ENCODE peak calls at places on chromosome 7, in eight cellular contexts. G is breast epithelium, C is heart left ventricle, M is body of pancreas, U is HCT116, R is H1, S is ovary, I is Peyer's patch. B is an unnamed sample. For H3K27me3, the result is how much of the 10 kb centered on the place peaks cover.

GRCh38 chr7:87113077-87113476 is 39.2 kb upstream of the DMTF1 start:
- DNase-seq in C (no peak), I (no peak), R (no peak), M (no peak), U (no peak), G (no peak), S (no peak), B (no peak)

GRCh38 chr7:142785841-142786250 is 15.1 kb downstream of the PRSS2 start:
- DNase-seq in M (no peak), C (no peak), S (no peak), G (no peak), U (no peak), R (no peak), I (peak), B (no peak)

GRCh38 chr7:20238754-20239324 is 21.7 kb upstream of the MACC1 start:
- DNase-seq in R (no peak), M (no peak), S (no peak), I (peak), U (no peak), C (no peak), G (peak), B (no peak)

GRCh38 chr7:15757041-15757995 is 70.8 kb upstream of the MEOX2 start:
- DNase-seq in C (no peak), G (no peak), M (no peak), R (no peak), I (no peak), U (no peak), S (no peak), B (no peak)

GRCh38 chr7:29332027-29332806 is 137.6 kb downstream of the CHN2 start:
- DNase-seq in S (no peak), C (no peak), M (no peak), R (no peak), G (no peak), U (no peak), I (no peak), B (no peak)

GRCh38 chr7:47407136-47407535 is 174.8 kb downstream of the TNS3 start:
- DNase-seq in S (peak), I (peak), R (no peak), U (no peak), C (no peak), M (peak), G (no peak), B (peak)

GRCh38 chr7:98232799-98233198 is 19.2 kb downstream of the TECPR1 start:
- DNase-seq in I (no peak), S (no peak), U (no peak), R (no peak), G (no peak), C (no peak), M (no peak), B (no peak)

GRCh38 chr7:82358009-82358578 is 85.5 kb downstream of the CACNA2D1 start:
- DNase-seq in M (no peak), S (no peak), I (no peak), G (no peak), C (no peak), R (no peak), U (no peak), B (no peak)

GRCh38 chr7:133510326-133511055 is 257.6 kb downstream of the EXOC4 start:
- DNase-seq in R (no peak), G (no peak), I (no peak), C (no peak), M (no peak), S (no peak), U (no peak), B (no peak)

GRCh38 chr7:25031432-25031831 is 51.5 kb upstream of the OSBPL3 start:
- DNase-seq in R (no peak), C (no peak), U (no peak), G (no peak), S (no peak), M (no peak), I (no peak), B (no peak)

GRCh38 chr7:81725496-81726117 is 44.2 kb downstream of the HGF start:
- DNase-seq in U (no peak), R (peak), M (no peak), G (no peak), C (no peak), S (no peak), I (no peak), B (no peak)

GRCh38 chr7:138832966-138833365 is 35.0 kb upstream of the ATP6V0A4 start:
- DNase-seq in I (no peak), C (no peak), G (no peak), R (no peak), M (no peak), S (no peak), U (no peak), B (no peak)

GRCh38 chr7:87339373-87339897 is 6.0 kb upstream of the CROT start:
- DNase-seq in M (no peak), C (no peak), I (no peak), U (no peak), G (no peak), S (no peak), R (no peak), B (no peak)

GRCh38 chr7:16754869-16755317 is 1.3 kb downstream of the TSPAN13 start:
- DNase-seq in G (no peak), I (no peak), M (no peak), S (no peak), R (no peak), C (no peak), U (no peak), B (no peak)

GRCh38 chr7:69067397-69067796 is 530.9 kb upstream of the AUTS2 start:
- DNase-seq in C (no peak), M (peak), I (no peak), R (peak), U (no peak), S (no peak), G (no peak), B (peak)

GRCh38 chr7:41010418-41010817 is 692.5 kb downstream of the INHBA start:
- DNase-seq in S (no peak), G (no peak), I (peak), R (no peak), C (peak), U (no peak), M (no peak), B (no peak)

GRCh38 chr7:114293289-114294012 is 121.2 kb upstream of the FOXP2 start:
- DNase-seq in I (no peak), C (no peak), U (no peak), G (no peak), R (no peak), M (no peak), S (no peak), B (no peak)

GRCh38 chr7:50308301-50309129 is 4.0 kb downstream of the IKZF1 start:
- DNase-seq in G (no peak), C (no peak), R (no peak), U (no peak), I (no peak), S (no peak), M (no peak), B (no peak)

GRCh38 chr7:153524070-153524601 is 528.1 kb upstream of the DPP6 start:
- DNase-seq in U (no peak), S (no peak), M (no peak), C (peak), G (peak), R (no peak), I (no peak), B (no peak)

GRCh38 chr7:123747620-123748141 is 1.1 kb downstream of the WASL start:
- DNase-seq in M (peak), U (peak), C (peak), R (peak), S (peak), I (peak), G (peak), B (peak)

GRCh38 chr7:44311561-44312495 is 13.6 kb downstream of the CAMK2B start:
- DNase-seq in M (no peak), U (no peak), R (no peak), C (no peak), I (no peak), G (peak), S (peak), B (peak)

GRCh38 chr7:127150543-127150942 is 102.2 kb downstream of the GRM8 start:
- DNase-seq in C (no peak), G (no peak), R (no peak), M (no peak), I (no peak), S (no peak), U (no peak), B (no peak)

GRCh38 chr7:87170828-87171227 is 18.6 kb downstream of the DMTF1 start:
- DNase-seq in S (no peak), R (no peak), G (no peak), U (no peak), C (no peak), M (no peak), I (no peak), B (no peak)

GRCh38 chr7:116173051-116174028 is 37.0 kb upstream of the TES start:
- DNase-seq in R (no peak), G (no peak), M (no peak), S (no peak), C (no peak), U (peak), I (no peak), B (no peak)

GRCh38 chr7:74288034-74288881 is 949 bp upstream of the CLIP2 start:
- DNase-seq in C (no peak), U (no peak), S (no peak), I (no peak), G (no peak), M (no peak), R (no peak), B (no peak)

GRCh38 chr7:128141683-128142195 is 99.3 kb upstream of the LEP start:
- DNase-seq in I (no peak), S (no peak), R (no peak), M (no peak), G (no peak), U (no peak), C (no peak), B (no peak)

GRCh38 chr7:66841898-66842297 is 79.1 kb upstream of the TMEM248 start:
- DNase-seq in C (no peak), G (no peak), R (no peak), M (no peak), U (no peak), S (no peak), I (peak), B (no peak)

DNA sequence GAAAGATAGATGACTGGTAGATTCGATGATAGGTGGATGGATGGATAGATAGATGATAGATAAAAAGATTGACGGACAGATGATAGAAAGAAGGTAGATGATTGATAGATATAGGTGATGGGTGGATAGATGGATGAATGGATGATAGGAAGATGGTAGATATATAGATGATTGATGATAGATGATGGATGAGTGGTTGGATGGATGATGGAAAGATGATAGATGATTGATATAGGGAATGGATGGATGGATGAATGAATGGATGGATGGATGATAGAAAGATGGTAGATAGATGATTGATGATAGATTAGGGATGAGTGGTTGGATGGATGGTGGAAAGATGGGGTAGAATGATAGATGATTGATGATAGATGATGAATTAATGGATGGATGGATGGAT is 80.1 kb downstream of the MICALL2 start:
- DNase-seq in R (no peak), I (no peak), U (no peak), M (no peak), C (no peak), G (no peak), S (no peak), B (no peak)
- H3K27me3 ChIP-seq in R (under half), I (under half), U (under half), M (under half), C (under half), G (under half), S (under half), B (under half)

DNA sequence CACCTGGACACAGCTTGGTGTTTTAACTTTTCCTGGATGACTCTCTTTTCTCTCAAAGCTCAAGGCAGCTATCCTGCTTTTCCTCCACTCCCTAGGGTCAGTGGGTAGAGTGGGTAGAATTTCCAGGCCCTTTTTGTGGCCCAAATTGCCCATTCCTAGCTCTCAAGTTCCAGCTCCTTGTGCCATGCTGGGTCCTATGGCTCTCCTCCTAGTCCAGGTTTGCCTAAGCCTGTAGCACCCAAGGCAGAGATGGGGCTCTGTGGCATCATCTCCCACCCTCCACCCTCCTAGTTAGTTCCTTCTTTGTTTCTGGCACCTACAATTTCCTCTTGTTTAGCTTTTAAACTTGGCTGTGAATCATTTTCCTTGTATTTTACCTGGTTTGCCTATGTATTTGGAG is 9.7 kb downstream of the CPA4 start:
- DNase-seq in I (no peak), G (no peak), M (no peak), U (no peak), C (no peak), R (no peak), S (no peak), B (no peak)
- TF ChIP-seq POLR2A in I (no peak), G (no peak), M (no peak), U (no peak), C (no peak), R (no peak), S (no peak), B (no peak)

GRCh38 chr7:156378806-156379205 is 261.8 kb upstream of the RNF32 start:
- DNase-seq in M (no peak), I (no peak), R (no peak), S (no peak), C (no peak), G (peak), U (no peak), B (no peak)
- H3K27me3 ChIP-seq in M (under half), I (under half), R (under half), S (under half), C (under half), G (under half), U (under half), B (under half)

GRCh38 chr7:100435401-100436304 is 644 bp downstream of the PPP1R35 start:
- DNase-seq in M (peak), S (peak), G (no peak), U (no peak), I (peak), R (no peak), C (peak), B (peak)
- TF ChIP-seq POLR2A in M (peak), S (no peak), G (no peak), U (no peak), I (no peak), R (no peak), C (no peak), B (no peak)

GRCh38 chr7:155533120-155533826 is 13.1 kb downstream of the CNPY1 start:
- DNase-seq in G (no peak), U (no peak), S (no peak), R (no peak), I (no peak), M (no peak), C (no peak), B (no peak)
- H3K27me3 ChIP-seq in G (under half), U (under half), S (under half), R (half or more), I (under half), M (under half), C (half or more), B (under half)

GRCh38 chr7:23469961-23470250 is 385 bp downstream of the IGF2BP3 start:
- DNase-seq in R (no peak), I (no peak), M (no peak), G (no peak), S (no peak), C (no peak), U (no peak), B (no peak)

GRCh38 chr7:23472046-23472445 is 1.8 kb upstream of the IGF2BP3 start:
- DNase-seq in C (no peak), G (no peak), I (no peak), R (no peak), S (no peak), U (no peak), M (no peak), B (no peak)

GRCh38 chr7:23471090-23471859 is 984 bp upstream of the IGF2BP3 start:
- DNase-seq in I (no peak), U (peak), S (no peak), M (no peak), C (no peak), R (no peak), G (no peak), B (no peak)

GRCh38 chr7:23469150-23469960 is 936 bp downstream of the IGF2BP3 start:
- DNase-seq in S (no peak), U (no peak), C (no peak), G (no peak), M (no peak), R (no peak), I (no peak), B (no peak)

GRCh38 chr7:23470290-23471089 is at the start of gene IGF2BP3:
- DNase-seq in U (peak), S (no peak), M (no peak), C (no peak), I (no peak), R (peak), G (no peak), B (no peak)
- TF ChIP-seq POLR2A in U (no peak), S (no peak), M (no peak), C (no peak), I (no peak), R (no peak), G (no peak), B (no peak)

B was measured in right lobe of liver.